ENCODE peak calls at places on chromosome 5, in five cellular contexts. Q is SK-N-SH, F is transverse colon, T is ovary, P is sigmoid colon. Y is an unnamed sample.

GRCh38 chr5:72883850-72884249 is 67.4 kb downstream of the TNPO1 start:
- DNase-seq in P (no peak), F (no peak), T (no peak), Q (no peak), Y (no peak)

GRCh38 chr5:83353231-83353630 is 118.3 kb upstream of the VCAN start:
- DNase-seq in T (no peak), F (no peak), Q (no peak), P (no peak), Y (no peak)

GRCh38 chr5:87185838-87186237 is 81.8 kb upstream of the RASA1 start:
- DNase-seq in Q (no peak), F (no peak), T (no peak), P (no peak), Y (no peak)

GRCh38 chr5:57229315-57229714 is 55.5 kb downstream of the GPBP1 start:
- DNase-seq in P (no peak), T (no peak), Q (no peak), F (no peak), Y (no peak)

GRCh38 chr5:167730121-167730520 is 561.3 kb upstream of the WWC1 start:
- DNase-seq in P (no peak), F (no peak), T (no peak), Q (no peak), Y (no peak)

GRCh38 chr5:65299841-65300240 is 181.9 kb downstream of the ADAMTS6 start:
- DNase-seq in F (no peak), T (no peak), P (no peak), Q (no peak), Y (no peak)

GRCh38 chr5:110072646-110073045 is 382.9 kb downstream of the MAN2A1 start:
- DNase-seq in T (no peak), F (no peak), P (no peak), Q (no peak), Y (no peak)

GRCh38 chr5:170633235-170634041 is 129.6 kb downstream of the KCNIP1 start:
- DNase-seq in T (peak), P (peak), Q (peak), F (peak), Y (no peak)

GRCh38 chr5:142492781-142493281 is 168.0 kb upstream of the SPRY4 start:
- DNase-seq in P (no peak), Q (no peak), F (no peak), T (no peak), Y (no peak)

GRCh38 chr5:158175664-158176507 is 316.9 kb upstream of the CLINT1 start:
- DNase-seq in P (no peak), F (peak), Q (peak), T (peak), Y (no peak)

GRCh38 chr5:149490599-149491187 is 60.5 kb downstream of the CSNK1A1 start:
- DNase-seq in Q (no peak), F (no peak), T (no peak), P (no peak), Y (no peak)

GRCh38 chr5:56311306-56311904 is 78.3 kb upstream of the ANKRD55 start:
- DNase-seq in F (no peak), P (no peak), Q (no peak), T (no peak), Y (no peak)

GRCh38 chr5:115545065-115545882 is 699 bp upstream of the FEM1C start:
- DNase-seq in P (no peak), F (peak), T (no peak), Q (no peak), Y (no peak)

GRCh38 chr5:132830436-132831094 is at the start of gene SHROOM1:
- DNase-seq in T (peak), P (no peak), Q (peak), F (peak), Y (no peak)

GRCh38 chr5:84242286-84242685 is 142.4 kb downstream of the EDIL3 start:
- DNase-seq in T (no peak), P (no peak), F (no peak), Q (no peak), Y (no peak)

GRCh38 chr5:158895573-158895972 is 204.1 kb downstream of the EBF1 start:
- DNase-seq in Q (no peak), P (no peak), F (no peak), T (no peak), Y (no peak)

GRCh38 chr5:149121145-149121544 is 20.1 kb upstream of the ABLIM3 start:
- DNase-seq in P (no peak), F (no peak), T (no peak), Q (no peak), Y (no peak)

GRCh38 chr5:112965733-112966306 is 10.8 kb upstream of the DCP2 start:
- DNase-seq in F (no peak), P (no peak), T (no peak), Q (no peak), Y (no peak)

GRCh38 chr5:112823656-112824055 is 37.4 kb upstream of the SRP19 start:
- DNase-seq in F (no peak), Q (no peak), T (no peak), P (no peak), Y (no peak)

GRCh38 chr5:143143973-143144372 is 259.5 kb downstream of the NR3C1 start:
- DNase-seq in P (no peak), T (no peak), F (no peak), Q (no peak), Y (no peak)

GRCh38 chr5:67487862-67488261 is 291.3 kb upstream of the CD180 start:
- DNase-seq in P (no peak), T (no peak), F (no peak), Q (no peak), Y (no peak)

GRCh38 chr5:33939863-33940262 is 3.7 kb downstream of the RXFP3 start:
- DNase-seq in P (no peak), Q (no peak), F (no peak), T (no peak), Y (no peak)

GRCh38 chr5:144583493-144584154 is 413.0 kb downstream of the KCTD16 start:
- DNase-seq in F (no peak), Q (no peak), P (no peak), T (no peak), Y (no peak)

GRCh38 chr5:166781729-166782128 is 1509.7 kb upstream of the WWC1 start:
- DNase-seq in F (no peak), P (no peak), T (no peak), Q (peak), Y (no peak)

GRCh38 chr5:111337688-111338087 is 113.5 kb downstream of the CAMK4 start:
- DNase-seq in F (no peak), P (no peak), T (no peak), Q (no peak), Y (no peak)

DNA sequence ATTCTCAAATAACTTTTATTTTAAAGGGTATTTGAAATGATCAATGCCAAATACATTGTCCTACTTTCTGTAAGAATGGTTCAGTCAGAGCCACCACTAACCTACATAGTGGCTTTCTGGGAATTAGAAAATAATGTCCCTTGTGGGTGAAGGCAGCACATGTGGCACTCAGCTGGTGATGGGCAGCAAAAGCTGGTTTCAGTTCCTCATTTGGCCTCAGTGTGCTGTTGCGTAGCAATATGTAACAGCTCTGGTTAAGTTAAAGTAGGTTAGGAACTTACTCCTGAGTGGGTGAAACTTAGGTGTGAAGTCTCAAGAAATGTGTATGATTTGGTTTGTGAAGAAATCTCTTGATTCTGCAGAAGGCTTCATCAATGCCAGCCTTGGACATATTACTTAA is 99.6 kb upstream of the SPEF2 start:
- DNase-seq in F (no peak), Q (no peak), T (no peak), P (no peak), Y (no peak)
- TF ChIP-seq EP300 in F (no peak), Q (no peak), T (no peak), P (no peak), Y (no peak)

DNA sequence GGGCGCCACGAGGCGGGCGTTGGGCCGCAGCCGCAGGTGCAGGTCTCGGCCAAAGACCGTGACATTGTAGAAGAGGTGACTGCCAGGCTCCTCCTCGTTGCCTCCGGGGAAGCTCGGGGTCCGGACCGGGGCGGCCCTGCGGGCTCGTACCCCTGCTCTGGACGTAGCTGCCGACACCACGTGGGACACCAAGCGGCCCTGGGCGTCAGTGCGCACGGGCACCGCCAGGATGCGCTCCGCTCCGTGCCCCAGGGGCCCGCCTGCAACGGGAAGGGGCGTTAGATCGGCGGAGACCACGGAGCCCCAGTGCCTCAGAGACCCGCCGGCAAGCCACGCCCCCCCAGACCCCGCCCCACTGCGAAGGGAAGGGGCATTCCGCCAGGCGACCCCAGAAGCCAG is 1.4 kb downstream of the ADAMTS2 start:
- DNase-seq in P (no peak), F (peak), T (peak), Q (peak), Y (no peak)
- TF ChIP-seq CTCF in P (peak), F (peak), T (no peak), Q (no peak), Y (peak)

DNA sequence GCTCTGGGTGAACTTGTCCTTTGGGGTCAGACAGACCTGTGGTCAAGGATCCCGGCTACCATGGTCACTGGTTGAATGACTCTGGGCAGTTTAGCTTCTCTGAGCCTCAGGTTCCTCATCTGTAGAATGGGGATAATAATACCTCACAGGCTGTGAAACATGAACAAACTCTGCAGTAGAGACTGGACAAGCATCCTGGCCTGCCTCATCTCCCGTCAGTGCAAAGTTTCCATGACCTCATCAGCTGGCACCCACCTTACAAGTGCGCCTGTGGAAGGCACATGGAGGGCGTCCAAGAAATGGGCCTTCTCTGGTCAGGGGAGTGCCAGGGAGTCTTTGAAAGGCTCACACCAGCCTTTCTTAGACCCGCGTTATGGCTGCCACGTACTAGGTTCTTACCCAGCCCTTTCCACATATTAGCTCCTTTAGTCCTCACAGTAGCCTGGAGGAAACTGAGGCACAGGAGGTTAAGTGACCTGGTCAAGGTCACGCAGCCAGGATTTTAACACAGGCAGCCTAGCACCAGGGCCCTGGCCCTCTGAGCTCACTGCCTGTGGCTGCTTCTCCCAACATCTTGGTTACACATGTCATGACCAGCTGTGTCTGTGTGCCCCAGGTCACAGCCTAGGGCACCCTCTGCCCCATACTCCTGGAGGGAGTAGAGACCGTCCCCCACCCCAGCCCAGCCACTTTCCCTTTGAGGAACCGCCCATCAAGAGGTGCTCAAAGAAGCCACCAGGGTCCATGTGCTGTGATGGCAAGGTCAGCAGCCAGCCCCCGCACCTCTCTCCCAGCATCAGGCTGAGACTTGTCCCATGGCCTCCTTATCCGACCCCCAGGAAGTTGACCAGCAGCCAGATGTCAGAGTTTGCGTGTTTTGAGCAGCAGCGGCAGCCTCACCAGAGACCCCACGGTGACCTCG is 39.4 kb upstream of the RPL26L1 start:
- DNase-seq in T (no peak), F (peak), Q (no peak), P (peak), Y (no peak)
- TF ChIP-seq EP300 in T (no peak), F (peak), Q (no peak), P (peak), Y (peak)

GRCh38 chr5:179212870-179213269 is 132.4 kb downstream of the ADAMTS2 start:
- DNase-seq in T (no peak), F (no peak), P (no peak), Q (peak), Y (no peak)
- TF ChIP-seq CTCF in T (no peak), F (no peak), P (peak), Q (no peak), Y (no peak)

GRCh38 chr5:40551706-40552557 is 127.8 kb upstream of the PTGER4 start:
- DNase-seq in T (no peak), Q (no peak), F (no peak), P (no peak), Y (no peak)
- TF ChIP-seq EP300 in T (no peak), Q (no peak), F (no peak), P (no peak), Y (no peak)

GRCh38 chr5:74919487-74919886 is 53.3 kb upstream of the FAM169A start:
- DNase-seq in F (no peak), T (no peak), P (no peak), Q (peak), Y (peak)
- TF ChIP-seq CTCF in F (peak), T (no peak), P (peak), Q (peak), Y (peak)

GRCh38 chr5:177233802-177234201 is 69.7 kb downstream of the RAB24 start:
- DNase-seq in P (no peak), Q (no peak), F (no peak), T (no peak), Y (no peak)

GRCh38 chr5:177232761-177233160 is 70.8 kb downstream of the RAB24 start:
- DNase-seq in T (no peak), Q (no peak), F (no peak), P (no peak), Y (no peak)

GRCh38 chr5:177233206-177233605 is 70.3 kb downstream of the RAB24 start:
- DNase-seq in T (no peak), Q (no peak), P (no peak), F (no peak), Y (no peak)

GRCh38 chr5:177231479-177232250 is 71.9 kb downstream of the RAB24 start:
- DNase-seq in T (no peak), Q (no peak), F (no peak), P (no peak), Y (no peak)

GRCh38 chr5:177232358-177232757 is 71.2 kb downstream of the RAB24 start:
- DNase-seq in F (no peak), T (no peak), P (no peak), Q (no peak), Y (no peak)
- TF ChIP-seq EP300 in F (no peak), T (no peak), P (no peak), Q (no peak), Y (no peak)

DNA sequence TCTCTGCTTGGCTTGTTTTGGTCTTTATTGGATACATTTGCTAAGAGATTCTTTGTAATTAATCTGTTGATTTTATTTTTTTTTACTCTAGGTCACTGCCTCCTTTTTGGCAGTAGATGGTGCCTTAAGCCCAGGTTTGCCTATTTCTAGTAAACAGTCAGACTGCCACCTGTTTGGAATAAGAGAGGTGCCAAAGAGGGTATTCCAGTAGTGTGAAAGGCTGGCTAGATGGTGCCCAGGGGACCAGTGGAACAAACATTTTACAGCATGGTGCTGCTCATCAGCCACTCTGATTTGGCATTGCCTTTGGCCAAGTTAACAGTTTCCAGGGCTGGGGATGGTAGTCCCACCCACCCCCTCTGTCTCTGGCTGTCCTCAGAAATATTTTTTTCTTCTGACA is 36.7 kb upstream of the FBXL7 start:
- DNase-seq in Q (no peak), T (no peak), P (no peak), F (no peak), Y (no peak)
- TF ChIP-seq CTCF in Q (peak), T (no peak), P (no peak), F (peak), Y (peak)

GRCh38 chr5:145939532-145940065 is 3.2 kb downstream of the SH3RF2 start:
- DNase-seq in Q (no peak), T (no peak), P (no peak), F (no peak), Y (no peak)

GRCh38 chr5:145938699-145939531 is 2.5 kb downstream of the SH3RF2 start:
- DNase-seq in F (no peak), P (no peak), T (no peak), Q (peak), Y (no peak)

GRCh38 chr5:145937432-145938250 is 1.3 kb downstream of the SH3RF2 start:
- DNase-seq in F (peak), P (no peak), T (no peak), Q (peak), Y (no peak)

GRCh38 chr5:145934276-145934675 is 2.1 kb upstream of the SH3RF2 start:
- DNase-seq in Q (no peak), P (no peak), T (no peak), F (no peak), Y (no peak)

GRCh38 chr5:145936401-145937131 is at the start of gene SH3RF2:
- DNase-seq in Q (no peak), P (peak), T (peak), F (peak), Y (no peak)
- TF ChIP-seq EP300 in Q (no peak), P (no peak), T (no peak), F (no peak), Y (no peak)